ENCODE peak calls at places on chromosomes 11 and 22, in five cellular contexts. R is SK-N-SH, K is GM12878, S is A549, U is K562. J is an unnamed sample.

GRCh38 chr11:66050581-66051231 is 1.5 kb upstream of the SF3B2 start:
- DNase-seq in R (peak), S (peak), K (no peak), U (no peak), J (no peak)

GRCh38 chr11:71456831-71457230 is 3.8 kb downstream of the NADSYN1 start:
- DNase-seq in R (no peak), S (no peak), K (no peak), U (no peak), J (no peak)

GRCh38 chr22:17501679-17502285 is 61.5 kb upstream of the SLC25A18 start:
- DNase-seq in R (peak), K (peak), U (peak), S (peak), J (peak)

GRCh38 chr11:129701706-129702105 is 113.9 kb upstream of the TMEM45B start:
- DNase-seq in S (no peak), R (no peak), K (no peak), U (peak), J (no peak)

GRCh38 chr11:105609832-105610781 is at the start of gene GRIA4:
- DNase-seq in U (no peak), S (no peak), R (peak), K (no peak), J (no peak)

GRCh38 chr11:114318361-114318760 is 22.2 kb downstream of the NNMT start:
- DNase-seq in U (no peak), S (no peak), K (no peak), R (no peak), J (no peak)

GRCh38 chr22:23542933-23543332 is 37.2 kb downstream of the IGLL1 start:
- DNase-seq in S (no peak), K (no peak), R (no peak), U (no peak), J (no peak)

GRCh38 chr11:9774591-9775392 is 110.9 kb downstream of the SWAP70 start:
- DNase-seq in S (no peak), R (no peak), U (no peak), K (no peak), J (no peak)

GRCh38 chr11:7605544-7605943 is 67.8 kb downstream of the CYB5R2 start:
- DNase-seq in K (no peak), S (peak), R (no peak), U (no peak), J (peak)

GRCh38 chr11:63491614-63492372 is 826 bp upstream of the PLAAT5 start:
- DNase-seq in K (no peak), U (no peak), S (no peak), R (no peak), J (peak)

GRCh38 chr11:128579790-128580504 is 7.4 kb downstream of the ETS1 start:
- DNase-seq in R (no peak), S (no peak), U (no peak), K (no peak), J (no peak)

GRCh38 chr22:23212061-23213030 is 32.0 kb downstream of the BCR start:
- DNase-seq in R (no peak), S (no peak), U (peak), K (no peak), J (no peak)

GRCh38 chr11:81089242-81089641 is 1644.4 kb downstream of the FAM181B start:
- DNase-seq in S (no peak), K (no peak), U (no peak), R (no peak), J (no peak)

GRCh38 chr11:118064956-118065355 is 11.9 kb upstream of the TMPRSS4 start:
- DNase-seq in K (no peak), R (no peak), U (no peak), S (no peak), J (no peak)

GRCh38 chr11:66070604-66071325 is 693 bp downstream of the PACS1 start:
- DNase-seq in K (no peak), U (peak), R (peak), S (peak), J (no peak)

GRCh38 chr11:67504950-67505561 is at the start of gene PITPNM1:
- DNase-seq in R (peak), K (no peak), U (peak), S (peak), J (peak)

GRCh38 chr11:114237321-114238280 is 58.6 kb upstream of the NNMT start:
- DNase-seq in R (peak), K (no peak), S (no peak), U (no peak), J (no peak)

GRCh38 chr11:128906185-128907065 is 15.3 kb downstream of the KCNJ5 start:
- DNase-seq in K (no peak), U (no peak), S (no peak), R (no peak), J (no peak)

GRCh38 chr11:114142646-114143045 is 83.1 kb downstream of the ZBTB16 start:
- DNase-seq in R (no peak), S (no peak), U (no peak), K (no peak), J (no peak)

GRCh38 chr11:11578542-11578941 is 43.3 kb downstream of the GALNT18 start:
- DNase-seq in K (no peak), S (no peak), R (no peak), U (no peak), J (no peak)

GRCh38 chr11:93329936-93330445 is 551 bp upstream of the DEUP1 start:
- DNase-seq in R (peak), S (peak), U (peak), K (no peak), J (no peak)

GRCh38 chr11:100821198-100821597 is 134.1 kb downstream of the ARHGAP42 start:
- DNase-seq in U (no peak), K (no peak), R (no peak), S (no peak), J (no peak)

GRCh38 chr11:79182794-79183193 is 258.0 kb downstream of the TENM4 start:
- DNase-seq in U (no peak), K (no peak), R (no peak), S (no peak), J (no peak)

DNA sequence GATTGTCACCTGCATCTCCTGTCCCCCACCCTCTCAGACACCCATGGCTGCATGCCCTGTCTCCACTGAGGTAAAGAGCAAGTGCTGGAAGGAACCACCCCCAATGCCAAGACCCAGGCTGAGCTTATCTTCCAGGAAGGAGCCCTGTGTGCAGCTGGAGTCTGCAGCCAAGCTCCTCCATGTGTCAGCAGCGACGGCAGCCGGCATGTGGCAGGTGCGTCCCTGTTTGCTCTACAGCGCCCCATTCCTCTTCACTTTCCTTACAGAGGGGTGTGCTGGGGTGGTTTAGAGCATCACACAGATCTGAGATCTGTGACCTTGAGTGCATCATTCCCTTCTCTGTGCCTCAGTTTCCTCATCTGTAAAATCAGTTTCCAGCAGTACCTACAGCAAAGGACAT is 7.7 kb upstream of the MN1 start:
- DNase-seq in R (no peak), K (no peak), U (no peak), S (no peak), J (no peak)
- TF ChIP-seq MAX in R (no peak), K (no peak), U (no peak), S (no peak), J (no peak)

GRCh38 chr11:47485112-47485511 is 36.2 kb upstream of the RAPSN start:
- DNase-seq in U (no peak), R (no peak), K (no peak), S (no peak), J (no peak)
- TF ChIP-seq SMC3 in U (no peak), R (no peak), K (no peak), S (no peak), J (no peak)

GRCh38 chr11:26837154-26837553 is 115.3 kb upstream of the SLC5A12 start:
- DNase-seq in K (no peak), S (no peak), U (no peak), R (no peak), J (no peak)
- TF ChIP-seq MAX in K (no peak), S (no peak), U (no peak), R (no peak), J (no peak)

DNA sequence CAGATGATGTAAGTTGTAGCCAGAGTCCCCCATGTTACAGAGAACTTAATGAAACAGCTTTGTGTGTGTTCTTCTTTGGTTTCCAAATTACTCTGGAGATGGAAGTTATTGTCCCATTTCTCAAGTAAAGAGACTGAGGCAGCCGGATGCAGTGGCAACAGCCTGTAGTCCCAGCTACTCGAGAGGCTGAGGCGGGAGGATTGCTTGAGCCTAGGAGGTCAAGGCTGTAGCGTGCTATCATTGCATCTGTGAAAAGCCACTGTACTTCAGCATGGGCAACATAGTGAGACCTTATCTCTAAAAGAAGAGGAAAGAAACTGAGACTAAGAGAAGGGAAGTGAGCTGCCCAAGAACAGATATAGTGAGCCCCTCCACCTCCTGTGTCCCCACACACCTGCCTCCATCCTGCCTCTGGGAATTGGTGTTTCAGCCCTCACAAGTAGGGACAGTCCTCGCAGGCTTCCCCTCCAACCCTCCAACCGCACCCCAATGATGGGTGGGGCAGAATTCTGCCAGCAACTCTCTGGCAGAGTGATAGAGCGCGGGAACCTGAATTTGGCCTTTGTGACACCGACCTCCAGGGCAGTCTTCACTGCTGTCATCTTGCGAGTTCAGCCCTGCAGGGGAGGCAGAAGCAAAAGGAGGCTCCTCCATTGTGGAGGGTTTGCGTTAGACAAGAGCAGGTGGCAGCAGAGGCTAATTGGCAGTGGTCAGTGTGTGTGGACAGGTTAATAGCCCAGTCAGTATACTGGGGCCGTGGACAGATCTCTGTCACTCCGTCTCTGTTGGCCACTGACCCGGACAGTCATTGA is 1.6 kb downstream of the PDXP start:
- DNase-seq in R (no peak), K (no peak), U (no peak), S (no peak), J (no peak)
- TF ChIP-seq SMC3 in R (no peak), K (no peak), U (no peak), S (no peak), J (no peak)

GRCh38 chr11:124302291-124302690 is 11.5 kb downstream of the OR8D1 start:
- DNase-seq in K (no peak), U (no peak), S (no peak), R (no peak), J (no peak)
- TF ChIP-seq MAX in K (no peak), U (no peak), S (no peak), R (no peak), J (no peak)

GRCh38 chr11:1628506-1629325 is 859 bp upstream of the KRTAP5-5 start:
- DNase-seq in K (no peak), R (peak), U (peak), S (peak), J (peak)
- TF ChIP-seq SMC3 in K (peak), R (peak), U (peak), S (peak), J (no peak)

GRCh38 chr11:109945626-109946321 is 147.4 kb upstream of the ZC3H12C start:
- DNase-seq in U (no peak), K (no peak), R (no peak), S (no peak), J (no peak)

GRCh38 chr11:109940816-109941215 is 152.4 kb upstream of the ZC3H12C start:
- DNase-seq in U (peak), R (no peak), S (peak), K (no peak), J (no peak)

GRCh38 chr11:109946322-109946846 is 146.8 kb upstream of the ZC3H12C start:
- DNase-seq in S (peak), U (peak), K (peak), R (peak), J (peak)
- TF ChIP-seq MAX in S (peak), U (no peak), K (no peak), R (peak), J (no peak)

GRCh38 chr11:60930394-60930793 is 6.1 kb downstream of the TMEM132A start:
- DNase-seq in R (no peak), U (no peak), S (no peak), K (no peak), J (no peak)
- TF ChIP-seq SMC3 in R (no peak), U (no peak), S (no peak), K (no peak), J (no peak)

GRCh38 chr22:44505796-44506354 is 7.8 kb upstream of the RTL6 start:
- DNase-seq in R (no peak), S (no peak), U (no peak), K (no peak), J (no peak)
- TF ChIP-seq MAX in R (no peak), S (no peak), U (no peak), K (no peak), J (no peak)

J was measured in HepG2.